ENCODE peak calls at places on chromosomes 4 and X, in four cellular contexts. O, F, A and Q are unnamed samples.

GRCh38 chrX:135973025-135973547 is 702 bp downstream of the MMGT1 start:
- DNase-seq in O (peak; percentile 26), F (peak; percentile 5), A (peak; percentile 31), Q (peak; percentile 18)

GRCh38 chr4:116361782-116362181 is 723.6 kb downstream of the TRAM1L1 start:
- DNase-seq in A (no peak), F (no peak), O (no peak), Q (no peak)

GRCh38 chr4:173121044-173121685 is 47.4 kb upstream of the GALNT7 start:
- DNase-seq in A (no peak), F (no peak), O (peak; percentile 48), Q (no peak)

GRCh38 chr4:122764808-122765189 is 32.3 kb downstream of the BBS12 start:
- DNase-seq in A (no peak), O (no peak), F (no peak), Q (no peak)

GRCh38 chr4:70838400-70838971 is 1.2 kb downstream of the GRSF1 start:
- DNase-seq in F (no peak), O (no peak), A (peak; percentile 1), Q (no peak)

GRCh38 chrX:10243056-10243455 is 86.3 kb downstream of the CLCN4 start:
- DNase-seq in F (no peak), A (no peak), O (no peak), Q (no peak)

GRCh38 chrX:44908198-44908597 is 35.2 kb downstream of the KDM6A start:
- DNase-seq in O (no peak), F (no peak), A (no peak), Q (no peak)

GRCh38 chr4:55553442-55553841 is 6.7 kb upstream of the CLOCK start:
- DNase-seq in F (peak; percentile 16), O (peak; percentile 38), A (no peak), Q (no peak)

GRCh38 chr4:181301735-181302380 is 941.3 kb upstream of the TENM3 start:
- DNase-seq in O (peak; percentile 57), F (no peak), A (peak; percentile 4), Q (peak; percentile 37)

GRCh38 chrX:129433461-129433860 is 89.8 kb downstream of the SMARCA1 start:
- DNase-seq in F (no peak), O (no peak), A (no peak), Q (no peak)

GRCh38 chr4:56307423-56307822 is 79.9 kb downstream of the AASDH start:
- DNase-seq in A (no peak), O (no peak), F (no peak), Q (no peak)

GRCh38 chr4:81482344-81482743 is 10.6 kb upstream of the RASGEF1B start:
- DNase-seq in A (no peak), F (no peak), O (no peak), Q (no peak)

GRCh38 chr4:185550933-185551332 is 15.6 kb upstream of the PDLIM3 start:
- DNase-seq in F (no peak), A (no peak), O (no peak), Q (no peak)

GRCh38 chr4:20095805-20096541 is 155.7 kb upstream of the SLIT2 start:
- DNase-seq in A (no peak), F (no peak), O (no peak), Q (no peak)

GRCh38 chr4:38703625-38704024 is 39.6 kb downstream of the KLF3 start:
- DNase-seq in F (no peak), A (no peak), O (no peak), Q (no peak)

GRCh38 chr4:137609693-137610450 is 77.6 kb upstream of the PCDH18 start:
- DNase-seq in O (no peak), F (no peak), A (no peak), Q (no peak)

GRCh38 chr4:41510179-41510578 is 27.8 kb upstream of the LIMCH1 start:
- DNase-seq in O (no peak), A (no peak), F (no peak), Q (no peak)

GRCh38 chr4:8783736-8784135 is 87.9 kb downstream of the HMX1 start:
- DNase-seq in F (no peak), O (no peak), A (no peak), Q (no peak)

GRCh38 chr4:186703510-186703909 is 20.1 kb downstream of the FAT1 start:
- DNase-seq in A (no peak), F (no peak), O (no peak), Q (no peak)

GRCh38 chr4:109007976-109008375 is 245.1 kb upstream of the ETNPPL start:
- DNase-seq in A (no peak), F (no peak), O (no peak), Q (no peak)

GRCh38 chr4:154551872-154552686 is 1.9 kb upstream of the PLRG1 start:
- DNase-seq in A (peak; percentile 49), F (peak; percentile 77), O (peak; percentile 78), Q (peak; percentile 71)

GRCh38 chr4:156829194-156829593 is 142.4 kb downstream of the PDGFC start:
- DNase-seq in A (no peak), F (peak; percentile 47), O (no peak), Q (no peak)

GRCh38 chr4:27305246-27305645 is 444.6 kb downstream of the STIM2 start:
- DNase-seq in O (no peak), F (no peak), A (no peak), Q (no peak)

GRCh38 chr4:85756938-85757337 is 282.0 kb downstream of the ARHGAP24 start:
- DNase-seq in F (no peak), O (no peak), A (no peak), Q (peak; percentile 8)

GRCh38 chr4:37666625-37667071 is 19.5 kb downstream of the RELL1 start:
- DNase-seq in A (peak; percentile 55), F (peak; percentile 65), O (peak; percentile 50), Q (no peak)

GRCh38 chrX:120562569-120562926 is 1.8 kb upstream of the CUL4B start:
- DNase-seq in F (no peak), O (no peak), A (no peak), Q (no peak)

GRCh38 chr4:123826896-123827295 is 430.3 kb downstream of the SPRY1 start:
- DNase-seq in A (no peak), F (no peak), O (no peak), Q (no peak)

GRCh38 chrX:40090050-40090804 is 7.5 kb downstream of the BCOR start:
- DNase-seq in O (peak; percentile 43), F (no peak), A (no peak), Q (peak; percentile 61)

DNA sequence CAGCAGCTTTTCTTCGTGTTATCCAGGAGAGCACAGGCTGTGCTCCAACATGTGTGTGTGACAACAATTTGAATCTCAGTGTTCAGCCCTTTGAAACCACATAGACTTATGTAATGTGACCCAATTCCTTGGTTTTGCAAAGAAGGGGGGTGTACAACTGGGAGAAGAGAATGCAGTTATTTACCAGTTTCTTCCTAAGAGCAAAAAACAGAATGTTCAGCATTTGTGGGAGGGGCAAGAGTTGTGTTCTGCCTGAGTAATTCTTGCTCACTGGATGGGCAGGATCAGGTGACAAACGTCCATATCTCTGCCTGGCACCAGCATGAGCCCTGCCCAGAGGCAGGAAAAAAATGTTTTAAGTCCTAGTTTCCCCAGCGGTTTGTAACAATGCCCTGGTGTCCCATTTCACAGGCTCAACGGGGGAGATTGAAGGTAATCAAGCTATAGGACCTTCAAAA is 72.0 kb downstream of the PRPS1 start:
- DNase-seq in O (no peak), A (no peak), F (peak; percentile 64), Q (no peak)
- TF ChIP-seq EP300 in O (no peak), A (no peak), F (peak; percentile 96), Q (no peak)

GRCh38 chrX:152872522-152872921 is 25.3 kb upstream of the ZNF185 start:
- DNase-seq in F (no peak), A (no peak), O (no peak), Q (no peak)

GRCh38 chrX:152869972-152870371 is 27.9 kb upstream of the ZNF185 start:
- DNase-seq in O (no peak), A (peak; percentile 5), F (no peak), Q (no peak)

GRCh38 chrX:152865232-152865920 is 32.5 kb upstream of the ZNF185 start:
- DNase-seq in A (no peak), O (no peak), F (peak; percentile 4), Q (no peak)

GRCh38 chrX:152873361-152873760 is 24.5 kb upstream of the ZNF185 start:
- DNase-seq in A (no peak), F (no peak), O (no peak), Q (no peak)

GRCh38 chrX:152871260-152871659 is 26.6 kb upstream of the ZNF185 start:
- DNase-seq in F (no peak), O (no peak), A (no peak), Q (no peak)
- TF ChIP-seq EP300 in F (no peak), O (no peak), A (no peak), Q (no peak)

GRCh38 chrX:154120567-154120966 is 23.1 kb upstream of the MECP2 start:
- DNase-seq in A (no peak), O (no peak), F (no peak), Q (no peak)
- TF ChIP-seq EP300 in A (no peak), O (no peak), F (no peak), Q (no peak)

GRCh38 chr4:6761540-6762243 is 20.8 kb upstream of the KIAA0232 start:
- DNase-seq in O (no peak), F (no peak), A (no peak), Q (no peak)
- TF ChIP-seq EP300 in O (no peak), F (peak; percentile 75), A (no peak), Q (no peak)

GRCh38 chr4:19030536-19030935 is 1009.0 kb upstream of the LCORL start:
- DNase-seq in F (no peak), A (no peak), O (no peak), Q (no peak)

GRCh38 chr4:19026281-19026680 is 1004.7 kb upstream of the LCORL start:
- DNase-seq in A (no peak), O (no peak), F (peak; percentile 8), Q (no peak)

GRCh38 chr4:19025031-19025430 is 1003.5 kb upstream of the LCORL start:
- DNase-seq in A (no peak), O (no peak), F (no peak), Q (no peak)

GRCh38 chr4:19034089-19034488 is 1012.5 kb upstream of the LCORL start:
- DNase-seq in A (no peak), O (no peak), F (no peak), Q (no peak)

DNA sequence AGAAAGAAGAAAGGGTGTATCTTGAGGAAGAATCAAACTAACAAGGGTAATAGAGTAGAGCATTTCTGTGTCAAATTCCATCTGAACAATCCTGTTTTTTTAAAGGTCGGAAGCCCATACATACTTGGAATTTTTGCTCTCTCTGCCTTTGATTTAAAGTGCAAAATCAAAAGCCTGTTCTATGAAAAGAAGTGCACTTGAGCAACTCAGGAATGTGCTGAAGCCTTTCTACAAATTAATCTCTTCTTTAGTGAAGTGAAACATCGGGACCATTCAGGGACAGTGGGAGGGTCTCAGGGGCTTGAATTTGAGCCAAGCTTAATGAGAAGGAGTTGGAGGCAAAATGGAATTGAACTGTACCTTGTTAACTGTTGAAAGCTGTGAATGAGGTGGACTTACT is 1008.5 kb upstream of the LCORL start:
- DNase-seq in A (no peak), F (no peak), O (no peak), Q (no peak)
- TF ChIP-seq EP300 in A (no peak), F (no peak), O (no peak), Q (no peak)

GRCh38 chr4:24472514-24473308 is 111.6 kb downstream of the DHX15 start:
- DNase-seq in F (peak; percentile 83), A (peak; percentile 71), O (peak; percentile 72), Q (peak; percentile 78)
- TF ChIP-seq EP300 in F (peak; percentile 64), A (no peak), O (no peak), Q (no peak)

GRCh38 chrX:32010948-32011347 is 939.1 kb upstream of the FTHL17 start:
- DNase-seq in O (no peak), F (no peak), A (no peak), Q (no peak)
- TF ChIP-seq EP300 in O (no peak), F (no peak), A (no peak), Q (no peak)

GRCh38 chr4:142095886-142096605 is 459.7 kb downstream of the IL15 start:
- DNase-seq in F (peak; percentile 26), O (no peak), A (peak; percentile 49), Q (no peak)
- TF ChIP-seq EP300 in F (no peak), O (peak; percentile 38), A (peak; percentile 91), Q (no peak)